ENCODE peak calls at places on chromosome 1, in seven cellular contexts. One of them, this sample, is unnamed.
A peak's percentile ranks its signal among the peaks of the same experiment; 100 is the strongest.

GRCh38 chr1:29601021-29601420 is 364.7 kb downstream of the PTPRU start:
- DNase-seq in esophagus squamous epithelium: no peak
- DNase-seq in astrocyte: no peak
- DNase-seq in CD8-positive, alpha-beta T cell: no peak
- DNase-seq in BE2C: no peak
- DNase-seq in AG04450: no peak
- DNase-seq in A549: no peak
- DNase-seq in this sample: no peak

GRCh38 chr1:31725777-31726535 is 22.1 kb upstream of the COL16A1 start:
- DNase-seq in A549: no peak
- DNase-seq in BE2C: peak; percentile 37
- DNase-seq in astrocyte: no peak
- DNase-seq in CD8-positive, alpha-beta T cell: no peak
- DNase-seq in esophagus squamous epithelium: no peak
- DNase-seq in AG04450: no peak
- DNase-seq in this sample: no peak

GRCh38 chr1:29238601-29238964 is 2.3 kb downstream of the PTPRU start:
- DNase-seq in esophagus squamous epithelium: no peak
- DNase-seq in BE2C: no peak
- DNase-seq in CD8-positive, alpha-beta T cell: no peak
- DNase-seq in astrocyte: no peak
- DNase-seq in A549: no peak
- DNase-seq in AG04450: no peak
- DNase-seq in this sample: no peak

GRCh38 chr1:21326861-21327344 is 36.6 kb upstream of the ECE1 start:
- DNase-seq in astrocyte: no peak
- DNase-seq in BE2C: peak; percentile 43
- DNase-seq in A549: no peak
- DNase-seq in CD8-positive, alpha-beta T cell: no peak
- DNase-seq in esophagus squamous epithelium: no peak
- DNase-seq in AG04450: no peak
- DNase-seq in this sample: no peak

GRCh38 chr1:6911974-6912373 is 126.7 kb downstream of the CAMTA1 start:
- DNase-seq in astrocyte: no peak
- DNase-seq in BE2C: no peak
- DNase-seq in esophagus squamous epithelium: no peak
- DNase-seq in A549: no peak
- DNase-seq in CD8-positive, alpha-beta T cell: no peak
- DNase-seq in AG04450: no peak
- DNase-seq in this sample: no peak

GRCh38 chr1:160092366-160093068 is 5.9 kb downstream of the IGSF8 start:
- DNase-seq in BE2C: no peak
- DNase-seq in esophagus squamous epithelium: no peak
- DNase-seq in astrocyte: no peak
- DNase-seq in AG04450: no peak
- DNase-seq in CD8-positive, alpha-beta T cell: no peak
- DNase-seq in A549: no peak
- DNase-seq in this sample: no peak

GRCh38 chr1:206809504-206810084 is 37.3 kb upstream of the IL10 start:
- DNase-seq in AG04450: no peak
- DNase-seq in astrocyte: no peak
- DNase-seq in BE2C: peak; percentile 34
- DNase-seq in esophagus squamous epithelium: no peak
- DNase-seq in A549: peak; percentile 44
- DNase-seq in CD8-positive, alpha-beta T cell: peak; percentile 16
- DNase-seq in this sample: no peak

GRCh38 chr1:89781494-89782126 is 39.2 kb upstream of the LRRC8D start:
- DNase-seq in esophagus squamous epithelium: no peak
- DNase-seq in BE2C: no peak
- DNase-seq in CD8-positive, alpha-beta T cell: peak; percentile 24
- DNase-seq in AG04450: no peak
- DNase-seq in astrocyte: peak; percentile 51
- DNase-seq in A549: no peak
- DNase-seq in this sample: peak; percentile 55

GRCh38 chr1:226107471-226108460 is 45.2 kb downstream of the H3-3A start:
- DNase-seq in astrocyte: no peak
- DNase-seq in BE2C: no peak
- DNase-seq in AG04450: no peak
- DNase-seq in A549: no peak
- DNase-seq in CD8-positive, alpha-beta T cell: no peak
- DNase-seq in esophagus squamous epithelium: no peak
- DNase-seq in this sample: no peak

DNA sequence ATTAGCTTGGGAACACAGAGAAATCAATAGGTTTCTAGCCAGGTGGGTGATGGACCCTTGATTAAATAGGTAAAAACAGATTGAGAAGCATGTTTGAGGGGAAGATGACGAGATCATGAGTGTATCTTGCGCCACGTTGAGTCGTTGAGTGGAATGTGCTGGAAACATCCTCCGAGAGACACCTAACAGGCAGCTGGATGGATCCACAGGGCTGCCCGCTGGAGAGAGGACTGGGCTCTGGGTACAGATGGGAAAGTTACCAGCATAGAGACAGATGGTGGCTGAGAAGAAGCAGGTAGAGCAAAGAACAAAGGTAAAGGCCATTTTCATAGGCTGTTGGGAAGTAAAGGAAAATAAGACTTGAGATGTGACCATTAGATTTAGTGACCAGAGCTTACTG is 15.6 kb downstream of the BATF3 start:
- DNase-seq in AG04450: no peak
- DNase-seq in astrocyte: no peak
- DNase-seq in esophagus squamous epithelium: no peak
- DNase-seq in CD8-positive, alpha-beta T cell: no peak
- DNase-seq in BE2C: no peak
- DNase-seq in A549: no peak
- DNase-seq in this sample: no peak
- H3K4me3 ChIP-seq in AG04450: no peak overlapping the region
- H3K4me3 ChIP-seq in astrocyte: no peak overlapping the region
- H3K4me3 ChIP-seq in esophagus squamous epithelium: no peak overlapping the region
- H3K4me3 ChIP-seq in CD8-positive, alpha-beta T cell: no peak overlapping the region
- H3K4me3 ChIP-seq in BE2C: no peak overlapping the region
- H3K4me3 ChIP-seq in A549: no peak overlapping the region
- H3K4me3 ChIP-seq in this sample: no peak overlapping the region

GRCh38 chr1:201213106-201213770 is 22.6 kb downstream of the IGFN1 start:
- DNase-seq in astrocyte: no peak
- DNase-seq in esophagus squamous epithelium: no peak
- DNase-seq in BE2C: no peak
- DNase-seq in A549: no peak
- DNase-seq in CD8-positive, alpha-beta T cell: no peak
- DNase-seq in AG04450: no peak
- DNase-seq in this sample: no peak

GRCh38 chr1:201213926-201214325 is 23.3 kb downstream of the IGFN1 start:
- DNase-seq in A549: no peak
- DNase-seq in CD8-positive, alpha-beta T cell: no peak
- DNase-seq in astrocyte: no peak
- DNase-seq in AG04450: no peak
- DNase-seq in esophagus squamous epithelium: no peak
- DNase-seq in BE2C: no peak
- DNase-seq in this sample: no peak

GRCh38 chr1:201214886-201215285 is 24.3 kb downstream of the IGFN1 start:
- DNase-seq in esophagus squamous epithelium: no peak
- DNase-seq in CD8-positive, alpha-beta T cell: no peak
- DNase-seq in A549: no peak
- DNase-seq in BE2C: no peak
- DNase-seq in AG04450: no peak
- DNase-seq in astrocyte: no peak
- DNase-seq in this sample: no peak

GRCh38 chr1:201215531-201216357 is 25.1 kb downstream of the IGFN1 start:
- DNase-seq in astrocyte: no peak
- DNase-seq in BE2C: no peak
- DNase-seq in A549: no peak
- DNase-seq in esophagus squamous epithelium: no peak
- DNase-seq in CD8-positive, alpha-beta T cell: no peak
- DNase-seq in AG04450: no peak
- DNase-seq in this sample: no peak

DNA sequence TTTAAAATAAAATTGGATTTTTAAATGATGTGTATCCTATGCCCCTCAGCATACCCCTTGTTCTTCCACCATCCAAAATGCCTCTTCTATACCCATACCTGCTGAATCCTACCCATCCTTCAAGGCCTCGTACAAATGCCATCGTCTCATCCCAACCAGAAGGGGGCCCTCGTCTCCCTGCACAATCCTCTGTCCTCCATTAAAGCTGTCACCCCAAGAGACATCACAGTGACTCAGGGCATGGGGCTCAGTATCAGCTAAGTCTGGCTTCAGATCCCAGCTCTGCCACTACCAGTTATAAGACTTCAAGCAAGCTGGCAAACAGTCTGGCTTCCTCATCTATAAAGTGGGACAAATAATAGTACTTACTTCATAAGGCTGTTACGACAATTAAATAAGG is 23.8 kb downstream of the IGFN1 start:
- DNase-seq in BE2C: no peak
- DNase-seq in A549: peak; percentile 39
- DNase-seq in esophagus squamous epithelium: no peak
- DNase-seq in CD8-positive, alpha-beta T cell: no peak
- DNase-seq in astrocyte: no peak
- DNase-seq in AG04450: no peak
- DNase-seq in this sample: no peak
- TF ChIP-seq CTCF in BE2C: peak; percentile 33
- TF ChIP-seq CTCF in A549: no peak
- TF ChIP-seq CTCF in esophagus squamous epithelium: peak; percentile 44
- TF ChIP-seq CTCF in CD8-positive, alpha-beta T cell: no peak
- TF ChIP-seq CTCF in astrocyte: no peak
- TF ChIP-seq CTCF in AG04450: no peak
- TF ChIP-seq CTCF in this sample: peak; percentile 27

DNA sequence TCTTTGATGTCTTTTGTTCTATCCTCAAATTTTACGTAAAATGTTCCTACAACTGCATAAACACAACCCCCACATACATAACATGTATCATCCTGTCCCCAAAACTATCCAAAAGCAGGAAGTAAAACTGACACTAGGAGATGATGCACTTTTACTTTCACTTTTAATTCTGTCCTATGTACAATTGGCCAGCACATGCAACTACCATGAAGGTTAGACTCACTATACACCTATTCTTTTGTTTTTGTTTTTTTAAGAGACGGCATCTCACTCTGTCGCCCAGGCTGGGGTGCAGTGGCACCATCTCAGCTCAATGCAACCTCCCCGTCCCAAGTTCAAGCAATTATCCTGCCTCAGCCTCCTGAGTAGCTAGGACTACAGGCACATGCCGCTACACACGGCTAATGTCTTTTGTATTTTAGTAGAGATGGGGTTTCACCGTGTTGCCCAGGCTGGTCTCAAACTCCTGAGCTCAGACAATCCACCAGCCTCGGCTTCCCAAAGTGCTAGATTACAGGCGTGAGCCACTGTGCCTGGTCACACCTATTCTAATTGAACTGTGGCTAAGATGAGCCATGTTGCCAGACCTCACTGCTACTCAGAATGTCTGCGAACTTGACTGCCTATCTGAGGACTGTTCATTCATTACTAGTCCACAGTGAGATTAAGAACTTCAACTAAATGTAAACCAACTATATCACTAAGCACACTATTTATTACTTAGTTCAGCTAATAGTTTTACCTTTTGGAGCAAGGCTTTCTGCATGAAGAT is 48.0 kb downstream of the TOR3A start:
- DNase-seq in astrocyte: no peak
- DNase-seq in CD8-positive, alpha-beta T cell: peak; percentile 6
- DNase-seq in A549: peak; percentile 25
- DNase-seq in BE2C: no peak
- DNase-seq in esophagus squamous epithelium: no peak
- DNase-seq in AG04450: no peak
- DNase-seq in this sample: peak; percentile 64
- H3K4me3 ChIP-seq in astrocyte: peak overlapping the region; percentile 22
- H3K4me3 ChIP-seq in CD8-positive, alpha-beta T cell: peak overlapping the region; percentile 12
- H3K4me3 ChIP-seq in A549: peak overlapping the region; percentile 34
- H3K4me3 ChIP-seq in BE2C: no peak overlapping the region
- H3K4me3 ChIP-seq in esophagus squamous epithelium: peak overlapping the region; percentile 31
- H3K4me3 ChIP-seq in AG04450: no peak overlapping the region
- H3K4me3 ChIP-seq in this sample: peak overlapping the region; percentile 56

DNA sequence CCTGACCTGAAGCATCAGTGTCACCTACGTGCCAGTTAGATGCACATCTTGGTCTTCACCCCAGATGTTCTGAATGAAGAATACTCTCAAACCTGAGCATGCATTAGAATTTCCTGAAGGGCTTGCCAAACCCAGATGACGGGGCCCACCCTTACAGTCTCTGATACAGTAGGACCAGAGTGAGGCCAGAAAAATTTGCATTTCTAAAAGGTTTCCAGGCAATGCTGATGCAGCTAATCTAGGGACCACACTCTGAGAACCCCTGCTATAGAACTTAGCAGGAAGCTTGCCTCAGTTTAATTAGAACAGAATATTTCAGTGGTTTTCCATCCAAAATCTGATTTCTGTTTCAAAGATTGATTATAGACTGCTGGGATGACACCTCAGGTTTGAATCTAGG is 9.9 kb upstream of the CTBS start:
- DNase-seq in CD8-positive, alpha-beta T cell: no peak
- DNase-seq in esophagus squamous epithelium: no peak
- DNase-seq in astrocyte: no peak
- DNase-seq in AG04450: no peak
- DNase-seq in A549: no peak
- DNase-seq in BE2C: no peak
- DNase-seq in this sample: no peak
- TF ChIP-seq CTCF in CD8-positive, alpha-beta T cell: no peak
- TF ChIP-seq CTCF in esophagus squamous epithelium: no peak
- TF ChIP-seq CTCF in astrocyte: no peak
- TF ChIP-seq CTCF in AG04450: no peak
- TF ChIP-seq CTCF in A549: no peak
- TF ChIP-seq CTCF in BE2C: no peak
- TF ChIP-seq CTCF in this sample: no peak

DNA sequence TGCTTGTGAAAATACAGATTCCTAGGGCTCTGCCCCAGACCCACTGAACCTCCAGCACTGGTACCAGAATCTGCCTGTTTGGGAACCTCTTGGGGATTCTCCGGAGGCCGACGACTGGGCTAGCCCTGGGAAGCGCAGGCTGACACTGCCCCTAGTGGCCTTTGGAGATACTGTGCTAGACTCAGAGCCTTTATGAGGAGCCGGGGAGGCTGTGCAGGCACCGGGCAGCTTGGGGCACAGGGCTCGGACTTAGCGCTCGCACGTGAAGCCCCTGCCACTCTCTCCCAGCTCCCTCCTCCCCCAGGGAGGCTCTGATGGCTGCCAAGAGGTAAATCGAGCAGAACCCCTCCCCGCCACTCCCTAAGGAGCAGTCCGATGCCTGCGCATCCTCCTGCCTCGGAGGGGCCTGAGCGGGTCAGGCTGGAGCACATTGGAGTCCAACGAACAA is 144.6 kb upstream of the TNR start:
- DNase-seq in AG04450: no peak
- DNase-seq in A549: peak; percentile 61
- DNase-seq in astrocyte: no peak
- DNase-seq in BE2C: peak; percentile 73
- DNase-seq in esophagus squamous epithelium: no peak
- DNase-seq in CD8-positive, alpha-beta T cell: no peak
- DNase-seq in this sample: peak; percentile 13
- H3K4me3 ChIP-seq in AG04450: no peak overlapping the region
- H3K4me3 ChIP-seq in A549: no peak overlapping the region
- H3K4me3 ChIP-seq in astrocyte: no peak overlapping the region
- H3K4me3 ChIP-seq in BE2C: no peak overlapping the region
- H3K4me3 ChIP-seq in esophagus squamous epithelium: no peak overlapping the region
- H3K4me3 ChIP-seq in CD8-positive, alpha-beta T cell: no peak overlapping the region
- H3K4me3 ChIP-seq in this sample: no peak overlapping the region